ENCODE peak calls at places on chromosomes 16 and 17, in eight cellular contexts. R is neural progenitor cell; G is heart left ventricle; A is CD4-positive, CD25-positive, alpha-beta regulatory T cell; D is GM23248; I is tibial artery; M is IMR-90; X is AG04450. Z is an unnamed sample. For H3K27me3 and H3K9me3, the result is how much of the 10 kb centered on the place peaks cover.

GRCh38 chr16:86252596-86252995 is 257.7 kb upstream of the FOXF1 start:
- DNase-seq in M (peak), D (peak), R (peak), I (no peak), G (no peak), X (no peak), A (no peak), Z (peak)

GRCh38 chr16:86996081-86996480 is 321.1 kb downstream of the C16orf95 start:
- DNase-seq in I (peak), G (no peak), M (no peak), A (no peak), D (no peak), X (no peak), R (no peak), Z (no peak)

GRCh38 chr16:8863594-8864424 is 5.0 kb downstream of the CARHSP1 start:
- DNase-seq in R (peak), D (peak), X (no peak), A (no peak), M (no peak), I (no peak), G (no peak), Z (peak)

GRCh38 chr17:68886401-68886800 is 68.8 kb downstream of the ABCA8 start:
- DNase-seq in G (no peak), M (no peak), D (no peak), R (no peak), A (no peak), I (no peak), X (no peak), Z (no peak)

GRCh38 chr16:17590711-17591654 is 120.2 kb upstream of the XYLT1 start:
- DNase-seq in R (no peak), D (peak), I (no peak), M (no peak), A (no peak), X (no peak), G (no peak), Z (peak)

GRCh38 chr16:50842589-50842988 is 100.7 kb downstream of the CYLD start:
- DNase-seq in D (no peak), X (no peak), I (no peak), M (peak), G (no peak), A (no peak), R (no peak), Z (no peak)

GRCh38 chr16:29760567-29761279 is 14.9 kb upstream of the C16orf54 start:
- DNase-seq in A (no peak), X (no peak), M (no peak), G (no peak), R (no peak), D (no peak), I (no peak), Z (no peak)

GRCh38 chr17:3859895-3860294 is 13.8 kb upstream of the NCBP3 start:
- DNase-seq in R (no peak), X (no peak), D (no peak), A (no peak), M (no peak), I (no peak), G (no peak), Z (no peak)

GRCh38 chr16:29816694-29817441 is 916 bp downstream of the PAGR1 start:
- DNase-seq in X (no peak), D (peak), R (peak), I (peak), A (peak), G (peak), M (peak), Z (peak)

GRCh38 chr16:11692651-11693050 is 24.4 kb downstream of the SNN start:
- DNase-seq in D (no peak), R (no peak), A (no peak), X (no peak), I (no peak), M (no peak), G (no peak), Z (no peak)

GRCh38 chr17:48037036-48037881 is at the start of gene COPZ2:
- DNase-seq in X (no peak), G (peak), D (peak), A (peak), M (peak), I (peak), R (peak), Z (peak)

GRCh38 chr17:74780443-74781238 is 4.5 kb upstream of the NAT9 start:
- DNase-seq in D (no peak), G (no peak), I (no peak), M (no peak), X (no peak), A (peak), R (peak), Z (peak)

GRCh38 chr16:10122546-10122945 is 59.7 kb downstream of the GRIN2A start:
- DNase-seq in I (no peak), G (no peak), A (no peak), D (peak), X (no peak), R (peak), M (no peak), Z (peak)

GRCh38 chr17:3924421-3925350 is 8.4 kb upstream of the P2RX1 start:
- DNase-seq in M (no peak), D (no peak), G (no peak), A (no peak), X (no peak), R (no peak), I (no peak), Z (no peak)

GRCh38 chr17:76714822-76715461 is 4.2 kb upstream of the MXRA7 start:
- DNase-seq in A (peak), D (peak), M (peak), I (peak), R (peak), G (peak), X (no peak), Z (peak)

GRCh38 chr17:77186141-77186604 is 45.4 kb downstream of the SEC14L1 start:
- DNase-seq in M (no peak), A (no peak), D (no peak), I (no peak), R (no peak), G (no peak), X (no peak), Z (no peak)

GRCh38 chr17:28643979-28644781 is 778 bp downstream of the BLTP2 start:
- DNase-seq in X (no peak), D (peak), A (no peak), G (no peak), R (peak), I (no peak), M (peak), Z (peak)

GRCh38 chr17:1107777-1108559 is 71.8 kb downstream of the ABR start:
- DNase-seq in I (peak), X (no peak), D (peak), R (no peak), G (no peak), A (peak), M (no peak), Z (no peak)

GRCh38 chr17:11561702-11562101 is 36.6 kb upstream of the DNAH9 start:
- DNase-seq in D (no peak), X (no peak), I (no peak), G (no peak), R (no peak), M (no peak), A (no peak), Z (no peak)

GRCh38 chr17:47686276-47686635 is 7.7 kb upstream of the TBKBP1 start:
- DNase-seq in M (peak), X (no peak), R (no peak), D (peak), I (no peak), A (no peak), G (no peak), Z (no peak)

GRCh38 chr17:57441270-57441600 is 184.9 kb downstream of the MSI2 start:
- DNase-seq in A (no peak), X (no peak), G (no peak), R (no peak), M (no peak), D (no peak), I (no peak), Z (no peak)

GRCh38 chr17:49136335-49136734 is 3.8 kb downstream of the B4GALNT2 start:
- DNase-seq in G (no peak), D (no peak), A (no peak), M (no peak), X (no peak), R (no peak), I (no peak), Z (no peak)

GRCh38 chr17:43916385-43916784 is 9.0 kb upstream of the MPP2 start:
- DNase-seq in M (no peak), I (no peak), X (no peak), R (no peak), G (no peak), D (no peak), A (no peak), Z (no peak)
- H3K27me3 ChIP-seq in M (half or more), I (under half), X (half or more), R (under half), G (under half), D (under half), A (under half), Z (under half)

DNA sequence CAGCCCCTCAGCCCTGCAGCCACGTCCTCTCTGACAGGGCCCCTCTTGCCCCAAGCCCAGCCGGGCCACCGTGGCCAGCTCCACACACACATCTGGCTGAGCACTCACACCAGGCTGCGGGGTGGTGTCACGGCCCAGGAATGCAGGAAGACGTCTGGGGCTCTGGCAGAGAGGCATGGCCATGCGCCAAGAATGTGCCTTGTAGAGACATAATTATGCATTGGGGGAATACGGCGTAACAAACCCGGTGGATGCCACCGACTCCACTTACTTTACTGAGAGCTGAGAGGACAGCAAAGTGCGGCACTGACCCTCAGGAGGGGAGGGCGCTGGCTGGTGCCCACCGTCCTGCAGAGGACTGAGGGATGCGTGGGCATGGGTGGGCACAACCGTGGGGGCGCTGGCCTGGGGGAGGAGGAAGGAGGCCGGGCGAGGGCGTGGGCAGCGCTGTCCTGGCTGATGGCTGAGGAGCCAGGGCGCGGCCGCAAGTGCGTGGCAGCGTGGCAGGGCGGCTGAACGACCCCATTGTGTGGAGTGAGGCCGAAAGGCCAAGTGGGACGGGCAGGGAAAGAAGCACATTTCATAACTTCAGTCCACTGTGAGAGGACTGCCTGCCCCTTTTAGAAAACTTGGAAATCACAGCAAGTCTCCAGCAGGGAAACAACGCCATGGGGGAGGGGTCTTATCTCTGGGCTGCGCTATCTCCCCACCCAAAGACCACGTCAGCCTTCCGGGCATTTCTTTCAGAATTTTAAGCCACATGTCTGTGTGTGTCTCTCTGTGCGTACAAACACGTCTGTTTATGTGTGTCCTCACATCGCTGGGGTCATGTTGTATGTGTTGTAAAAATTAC is 30.6 kb downstream of the METRNL start:
- DNase-seq in M (peak), G (peak), X (peak), I (peak), D (peak), R (no peak), A (no peak), Z (peak)
- H3K4me3 ChIP-seq in M (peak), G (no peak), X (peak), I (peak), D (peak), R (no peak), A (no peak), Z (peak)

DNA sequence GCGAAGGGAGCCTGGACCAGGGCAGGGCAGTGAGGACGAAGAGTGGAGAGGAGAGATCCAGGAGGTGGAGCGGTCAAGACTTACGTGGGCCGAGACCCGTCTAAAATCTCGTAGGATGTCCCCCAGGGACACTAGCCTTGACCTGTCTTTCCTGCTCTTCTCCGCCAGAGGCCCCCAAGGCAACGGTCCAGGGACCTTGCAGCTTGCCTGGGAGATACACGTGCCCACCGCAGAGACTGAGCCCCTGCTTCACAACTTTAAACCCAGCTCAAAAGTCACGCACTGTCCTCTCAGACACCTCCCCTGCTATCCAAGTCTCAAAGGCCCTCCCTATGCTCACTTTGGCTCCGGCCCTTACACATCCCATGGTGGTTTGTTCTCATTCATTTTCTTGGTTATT is 9.4 kb downstream of the TIGD7 start:
- DNase-seq in R (no peak), A (no peak), I (no peak), X (no peak), M (no peak), D (no peak), G (no peak), Z (no peak)
- H3K9me3 ChIP-seq in R (under half), A (half or more), I (half or more), X (half or more), M (half or more), D (under half), G (under half), Z (half or more)

GRCh38 chr17:35747540-35748017 is 5.5 kb downstream of the GAS2L2 start:
- DNase-seq in G (peak), I (peak), D (peak), A (peak), M (peak), R (peak), X (peak), Z (peak)
- H3K27me3 ChIP-seq in G (under half), I (half or more), D (under half), A (under half), M (under half), R (under half), X (half or more), Z (under half)

GRCh38 chr16:68898026-68898425 is 54.7 kb downstream of the TANGO6 start:
- DNase-seq in M (no peak), G (no peak), I (no peak), A (no peak), X (no peak), D (no peak), R (no peak), Z (no peak)
- H3K4me3 ChIP-seq in M (no peak), G (no peak), I (no peak), A (no peak), X (no peak), D (no peak), R (no peak), Z (no peak)

GRCh38 chr17:5181509-5182305 is 10.0 kb downstream of the ZNF594 start:
- DNase-seq in G (no peak), R (no peak), M (no peak), X (no peak), D (no peak), I (no peak), A (no peak), Z (no peak)
- H3K9me3 ChIP-seq in G (under half), R (half or more), M (half or more), X (half or more), D (under half), I (half or more), A (half or more), Z (under half)

GRCh38 chr17:61449707-61450640 is 2.2 kb upstream of the TBX4 start:
- DNase-seq in X (no peak), M (no peak), A (no peak), G (no peak), R (no peak), D (no peak), I (no peak), Z (no peak)
- H3K27me3 ChIP-seq in X (under half), M (half or more), A (under half), G (half or more), R (half or more), D (half or more), I (under half), Z (under half)

DNA sequence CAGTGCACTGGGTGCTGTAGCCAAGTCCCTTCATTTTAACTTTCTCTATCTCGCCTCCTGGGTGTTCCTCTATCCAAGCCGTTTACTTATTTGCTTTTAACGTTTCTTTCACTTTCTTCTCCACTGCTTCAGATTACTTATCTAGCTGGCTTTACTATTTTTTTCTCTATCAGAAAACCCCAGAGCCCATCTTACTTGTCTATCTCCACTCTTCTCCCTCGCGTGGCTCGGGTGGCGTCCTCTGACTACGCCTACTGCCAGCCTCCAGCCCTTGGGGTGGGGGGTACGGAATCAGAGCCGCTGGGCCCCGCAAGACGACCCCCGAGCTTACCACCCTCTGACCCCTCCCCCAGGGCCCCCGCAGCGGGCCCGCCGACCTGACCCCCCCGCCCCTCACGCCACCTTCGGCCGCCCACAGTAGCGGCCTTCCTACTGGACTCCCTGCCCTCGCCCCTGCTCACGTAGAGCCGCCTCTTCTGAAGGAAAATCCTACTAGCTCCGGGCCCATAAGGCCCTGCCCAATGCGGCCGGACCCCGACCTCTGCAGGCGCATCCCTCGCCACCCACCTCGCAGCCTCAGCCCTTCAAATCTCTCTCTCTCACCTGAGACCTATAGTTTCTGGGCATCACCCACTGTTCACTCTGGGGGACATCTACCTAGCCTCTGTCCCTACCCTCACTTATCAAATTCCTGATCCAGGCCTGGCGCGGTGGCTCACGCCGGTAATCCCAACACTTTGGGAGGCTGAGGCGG is 1.0 kb upstream of the SLC12A4 start:
- DNase-seq in R (peak), G (no peak), I (no peak), D (no peak), X (no peak), M (no peak), A (peak), Z (no peak)
- H3K4me3 ChIP-seq in R (peak), G (peak), I (peak), D (peak), X (peak), M (peak), A (peak), Z (no peak)

DNA sequence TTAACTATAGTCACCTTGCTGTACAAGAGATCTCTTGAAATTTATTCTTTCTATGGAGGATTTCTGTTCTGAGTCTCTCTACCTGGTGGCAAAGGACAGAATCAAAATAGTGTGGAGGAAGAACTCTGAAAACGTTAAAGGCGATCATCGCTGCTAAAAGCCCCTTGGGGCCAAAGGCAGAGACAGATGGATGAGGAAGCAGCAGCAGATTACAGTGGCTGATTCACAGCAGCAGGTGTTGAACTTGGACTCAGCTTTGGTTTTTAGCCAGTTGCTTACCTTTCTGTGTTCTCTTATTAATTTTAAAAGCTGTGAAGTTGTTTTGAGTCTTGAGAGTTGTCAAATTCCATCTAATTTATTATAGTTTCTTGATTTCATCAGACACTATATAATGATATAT is 956.1 kb upstream of the GOT2 start:
- DNase-seq in M (no peak), I (no peak), A (no peak), G (no peak), X (no peak), D (no peak), R (no peak), Z (no peak)
- H3K9me3 ChIP-seq in M (under half), I (under half), A (under half), G (under half), X (under half), D (under half), R (under half), Z (under half)

DNA sequence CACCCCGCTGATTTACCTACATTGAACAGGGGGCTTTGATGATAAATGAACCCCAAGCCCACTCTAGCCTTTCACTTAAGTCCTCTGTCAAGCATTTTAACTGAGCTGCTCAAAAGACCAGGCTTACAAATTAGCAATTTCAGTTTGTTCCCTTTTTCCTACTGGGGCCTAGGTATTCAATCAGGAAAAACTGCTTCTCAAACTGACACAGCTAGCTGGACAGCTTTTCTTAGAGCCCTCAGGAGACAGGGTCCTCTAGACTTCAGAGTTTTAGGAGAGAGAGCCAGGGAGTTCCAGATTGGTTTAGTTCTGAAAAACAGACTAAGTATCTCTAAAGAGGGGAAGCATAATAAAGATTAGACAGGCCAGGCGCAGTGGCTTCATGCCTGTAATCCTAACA is 6.2 kb upstream of the HEXIM2 start:
- DNase-seq in R (no peak), M (no peak), A (no peak), I (no peak), X (no peak), G (no peak), D (no peak), Z (no peak)
- H3K27me3 ChIP-seq in R (under half), M (under half), A (under half), I (under half), X (under half), G (under half), D (under half), Z (under half)

Z was measured in MG63.